ENCODE peak calls at places on chromosomes 16 and 17, in six cellular contexts. G is lower leg skin, E is A549, A is dorsolateral prefrontal cortex, P is body of pancreas, O is BJ. X is an unnamed sample.

GRCh38 chr17:65050438-65050837 is 6.1 kb downstream of the GNA13 start:
- DNase-seq in G (no peak), E (no peak), A (no peak), P (no peak), O (no peak), X (no peak)

GRCh38 chr16:69481901-69482341 is 57.5 kb downstream of the CYB5B start:
- DNase-seq in G (peak), E (no peak), A (peak), P (peak), O (no peak), X (no peak)

GRCh38 chr16:85334718-85335583 is 222.7 kb upstream of the CIBAR2 start:
- DNase-seq in G (no peak), E (no peak), A (no peak), P (peak), O (no peak), X (no peak)

GRCh38 chr16:51392651-51393187 is 241.6 kb upstream of the SALL1 start:
- DNase-seq in G (peak), E (no peak), A (no peak), P (no peak), O (peak), X (no peak)

GRCh38 chr16:84851192-84852127 is 31.7 kb downstream of the CRISPLD2 start:
- DNase-seq in G (no peak), E (peak), A (no peak), P (no peak), O (peak), X (no peak)

GRCh38 chr17:40561294-40561870 is 3.9 kb downstream of the CCR7 start:
- DNase-seq in G (peak), E (no peak), A (no peak), P (no peak), O (no peak), X (peak)

GRCh38 chr16:49876716-49877129 is 20.8 kb upstream of the ZNF423 start:
- DNase-seq in G (peak), E (peak), A (peak), P (peak), O (no peak), X (peak)

GRCh38 chr17:45270828-45271418 is 9.0 kb upstream of the SPATA32 start:
- DNase-seq in G (no peak), E (peak), A (no peak), P (no peak), O (no peak), X (no peak)

GRCh38 chr16:27598921-27599565 is 49.1 kb downstream of the KATNIP start:
- DNase-seq in G (no peak), E (no peak), A (no peak), P (peak), O (no peak), X (no peak)

DNA sequence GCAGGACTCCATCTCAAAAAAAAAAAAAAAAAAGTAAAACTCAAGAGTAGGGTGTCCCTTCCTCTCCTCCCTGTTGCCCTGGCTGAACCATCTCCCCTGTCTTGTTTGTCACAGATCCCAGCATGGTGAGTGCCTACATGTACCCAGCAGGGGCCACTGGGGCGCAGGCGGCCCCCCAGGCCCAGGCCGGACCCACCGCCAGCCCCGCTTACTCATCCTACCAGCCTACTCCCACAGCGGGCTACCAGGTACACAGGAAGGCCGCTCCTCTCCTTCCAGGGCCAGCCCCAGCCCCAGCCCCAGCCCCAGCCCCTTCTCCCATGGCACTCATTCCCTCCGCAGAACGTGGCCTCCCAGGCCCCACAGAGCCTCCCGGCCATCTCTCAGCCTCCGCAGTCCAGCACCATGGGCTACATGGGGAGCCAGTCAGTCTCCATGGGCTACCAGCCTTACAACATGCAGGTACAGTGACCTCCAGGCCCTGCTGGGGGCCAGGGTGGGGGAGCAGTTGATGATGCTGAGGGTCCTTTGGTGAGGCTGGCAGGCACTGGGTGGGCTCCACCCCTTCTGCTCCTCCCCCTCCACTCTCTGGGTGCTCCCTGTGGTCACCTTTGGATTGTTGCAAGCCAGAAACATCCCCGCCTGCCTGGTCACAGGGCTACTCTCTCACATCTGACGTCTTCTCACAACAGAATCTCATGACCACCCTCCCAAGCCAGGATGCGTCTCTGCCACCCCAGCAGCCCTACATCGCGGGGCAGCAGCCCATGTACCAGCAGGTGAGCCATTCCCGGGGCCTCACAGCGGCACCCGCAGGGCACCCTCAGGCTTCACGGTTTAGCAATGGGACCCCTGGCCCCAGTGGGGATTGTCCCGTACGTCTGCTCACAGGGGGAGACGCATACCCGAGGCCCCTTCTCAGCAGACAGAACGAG is 2.5 kb upstream of the MRPL12 start:
- DNase-seq in G (no peak), E (no peak), A (no peak), P (no peak), O (no peak), X (no peak)
- TF ChIP-seq CTCF in G (no peak), E (no peak), A (no peak), P (no peak), O (no peak), X (no peak)

DNA sequence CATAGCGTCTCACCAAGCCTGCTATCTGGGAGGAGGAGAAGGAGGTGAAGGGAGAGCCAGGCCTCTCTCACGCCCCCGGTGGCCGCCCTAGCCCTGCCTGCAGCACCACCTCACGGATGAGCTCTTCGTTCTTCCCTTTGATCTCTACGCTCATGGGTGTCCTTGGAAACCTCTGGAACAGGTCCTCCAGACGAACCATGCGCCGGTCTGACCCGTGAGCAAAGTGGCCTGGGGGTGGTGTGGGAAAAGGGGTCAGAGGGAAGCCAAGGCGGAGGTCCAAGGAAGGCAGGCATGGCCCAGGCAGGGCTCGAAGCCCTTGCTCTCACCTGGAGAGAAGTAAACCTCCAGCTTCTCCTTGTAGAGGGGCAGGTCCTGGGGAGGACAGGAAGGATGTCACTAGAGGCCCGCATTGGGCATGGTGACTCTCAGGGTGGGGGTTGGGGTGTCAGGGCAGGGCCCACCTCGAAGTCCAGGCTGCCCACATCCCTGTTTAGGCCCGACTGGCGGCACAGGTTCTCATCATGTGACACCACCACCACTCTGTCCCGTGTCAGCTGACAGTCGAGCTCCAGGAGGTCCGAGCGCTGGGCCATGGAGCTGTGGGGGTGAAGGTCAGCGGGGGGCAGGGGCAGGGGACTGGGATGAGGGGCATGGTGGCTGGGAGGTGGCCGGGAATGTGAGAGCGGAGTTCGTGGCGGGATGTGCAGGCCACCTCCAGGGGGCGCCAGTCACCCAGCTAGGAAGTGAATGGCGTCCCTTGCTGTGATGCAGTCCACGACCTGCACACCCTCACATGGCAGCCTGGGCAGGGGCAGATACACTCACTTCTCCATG is 923 bp downstream of the GDPD3 start:
- DNase-seq in G (peak), E (peak), A (peak), P (peak), O (no peak), X (peak)
- TF ChIP-seq CTCF in G (peak), E (peak), A (peak), P (peak), O (peak), X (peak)

GRCh38 chr16:88907768-88908167 is 41.3 kb upstream of the PABPN1L start:
- DNase-seq in G (no peak), E (no peak), A (no peak), P (no peak), O (no peak), X (no peak)
- TF ChIP-seq CTCF in G (no peak), E (no peak), A (no peak), P (no peak), O (no peak), X (no peak)

DNA sequence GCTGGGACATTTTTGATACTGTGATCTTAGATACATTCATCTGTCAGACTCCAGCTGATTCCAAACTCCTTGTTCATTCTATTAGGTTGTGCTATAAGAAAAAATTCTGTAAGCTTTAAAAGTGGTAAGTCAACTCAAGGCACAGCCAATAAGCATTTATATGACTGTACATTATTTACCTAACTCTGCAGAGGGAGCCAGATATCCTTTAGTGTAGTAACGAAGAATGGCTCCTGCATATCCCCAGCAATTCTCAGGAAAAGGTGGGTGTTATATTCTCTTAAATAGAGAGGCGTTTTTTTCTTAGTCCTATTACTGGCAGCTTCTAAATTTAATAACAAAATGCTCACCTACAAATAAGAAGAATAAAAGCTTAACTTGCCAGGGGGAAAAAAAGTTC is 374.3 kb upstream of the GOT2 start:
- DNase-seq in G (no peak), E (no peak), A (no peak), P (no peak), O (no peak), X (no peak)
- TF ChIP-seq CTCF in G (no peak), E (peak), A (no peak), P (no peak), O (no peak), X (no peak)

GRCh38 chr17:39359994-39360393 is 41.4 kb downstream of the FBXL20 start:
- DNase-seq in G (no peak), E (no peak), A (no peak), P (no peak), O (no peak), X (no peak)

GRCh38 chr17:39357978-39358377 is 43.4 kb downstream of the FBXL20 start:
- DNase-seq in G (no peak), E (no peak), A (no peak), P (no peak), O (no peak), X (no peak)

GRCh38 chr17:39364236-39365025 is 37.0 kb downstream of the FBXL20 start:
- DNase-seq in G (no peak), E (no peak), A (no peak), P (no peak), O (no peak), X (no peak)

GRCh38 chr17:39360537-39360936 is 40.9 kb downstream of the FBXL20 start:
- DNase-seq in G (no peak), E (no peak), A (no peak), P (no peak), O (no peak), X (no peak)

GRCh38 chr17:39361064-39361463 is 40.4 kb downstream of the FBXL20 start:
- DNase-seq in G (no peak), E (no peak), A (no peak), P (no peak), O (no peak), X (no peak)
- TF ChIP-seq CTCF in G (no peak), E (no peak), A (no peak), P (no peak), O (no peak), X (no peak)

GRCh38 chr17:1612400-1612799 is 16.2 kb downstream of the SLC43A2 start:
- DNase-seq in G (no peak), E (no peak), A (no peak), P (no peak), O (no peak), X (no peak)
- TF ChIP-seq CTCF in G (no peak), E (no peak), A (no peak), P (no peak), O (no peak), X (no peak)

DNA sequence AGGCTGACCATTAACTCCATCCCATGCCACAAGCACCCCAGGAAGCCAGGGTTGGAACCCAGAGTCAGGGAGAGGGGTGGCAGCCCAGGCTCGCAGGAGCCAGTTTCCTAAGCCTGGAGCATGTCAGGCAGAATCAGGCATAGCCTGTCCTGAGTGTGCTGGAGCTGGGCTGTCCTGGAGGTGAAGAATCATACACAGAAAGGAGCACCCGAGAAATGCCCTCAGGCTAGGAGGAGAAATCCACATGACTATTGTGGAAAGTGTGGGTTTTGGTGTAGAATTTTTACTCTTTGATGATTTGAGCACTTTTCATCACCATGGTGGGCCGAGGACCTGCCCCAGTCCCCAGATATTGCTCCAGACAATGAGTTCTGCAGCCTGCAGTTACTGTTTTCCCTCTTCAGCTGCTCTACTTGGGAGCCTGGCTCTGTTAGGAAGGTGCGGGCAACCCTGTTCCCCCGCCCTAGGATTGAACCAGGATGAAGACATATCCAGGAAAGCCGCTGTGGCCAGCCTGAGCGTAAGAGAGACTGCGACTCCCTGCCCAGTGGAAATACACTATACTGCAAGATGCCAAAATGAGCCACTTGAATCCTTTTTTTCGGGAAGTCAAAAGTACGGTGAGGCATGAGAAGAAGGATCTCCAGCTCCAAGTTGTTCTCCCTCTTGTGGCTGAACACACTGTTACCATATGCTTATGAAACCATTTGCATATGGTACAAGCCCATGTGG is 29.0 kb upstream of the HEATR6 start:
- DNase-seq in G (no peak), E (no peak), A (no peak), P (no peak), O (no peak), X (no peak)
- TF ChIP-seq CTCF in G (no peak), E (no peak), A (no peak), P (no peak), O (peak), X (no peak)

X was measured in GM13976.